ENCODE peak calls at places on chromosomes 5 and 9, in six cellular contexts. One of them, this sample, is unnamed.

GRCh38 chr5:61245486-61245885 is 83.2 kb upstream of the SMIM15 start:
- DNase-seq in ovary: no peak
- DNase-seq in heart left ventricle: no peak
- DNase-seq in astrocyte: peak; percentile 31
- DNase-seq in pancreas: peak; percentile 45
- DNase-seq in IMR-90: peak; percentile 43
- DNase-seq in this sample: peak; percentile 26

GRCh38 chr5:16178745-16179372 is 732 bp downstream of the MARCHF11 start:
- DNase-seq in ovary: peak; percentile 81
- DNase-seq in heart left ventricle: peak; percentile 85
- DNase-seq in astrocyte: peak; percentile 54
- DNase-seq in pancreas: peak; percentile 85
- DNase-seq in IMR-90: peak; percentile 43
- DNase-seq in this sample: peak; percentile 48

GRCh38 chr9:68793605-68794343 is 88.7 kb downstream of the PIP5K1B start:
- DNase-seq in ovary: no peak
- DNase-seq in heart left ventricle: no peak
- DNase-seq in astrocyte: no peak
- DNase-seq in pancreas: no peak
- DNase-seq in IMR-90: no peak
- DNase-seq in this sample: no peak

GRCh38 chr5:149403923-149404745 is 25.0 kb upstream of the IL17B start:
- DNase-seq in ovary: peak; percentile 13
- DNase-seq in heart left ventricle: no peak
- DNase-seq in astrocyte: peak; percentile 90
- DNase-seq in pancreas: no peak
- DNase-seq in IMR-90: peak; percentile 93
- DNase-seq in this sample: peak; percentile 93

GRCh38 chr5:14112998-14113652 is 30.0 kb upstream of the TRIO start:
- DNase-seq in ovary: no peak
- DNase-seq in heart left ventricle: no peak
- DNase-seq in astrocyte: no peak
- DNase-seq in pancreas: no peak
- DNase-seq in IMR-90: no peak
- DNase-seq in this sample: no peak

GRCh38 chr9:38621434-38622082 is 1.2 kb upstream of the ANKRD18A start:
- DNase-seq in ovary: no peak
- DNase-seq in heart left ventricle: peak; percentile 67
- DNase-seq in astrocyte: no peak
- DNase-seq in pancreas: peak; percentile 35
- DNase-seq in IMR-90: no peak
- DNase-seq in this sample: no peak

GRCh38 chr9:16705121-16705604 is 165.3 kb downstream of the BNC2 start:
- DNase-seq in ovary: peak; percentile 84
- DNase-seq in heart left ventricle: peak; percentile 83
- DNase-seq in astrocyte: peak; percentile 99
- DNase-seq in pancreas: peak; percentile 28
- DNase-seq in IMR-90: peak; percentile 97
- DNase-seq in this sample: peak; percentile 84

GRCh38 chr5:39257554-39257953 is 38.2 kb upstream of the FYB1 start:
- DNase-seq in ovary: no peak
- DNase-seq in heart left ventricle: no peak
- DNase-seq in astrocyte: no peak
- DNase-seq in pancreas: no peak
- DNase-seq in IMR-90: no peak
- DNase-seq in this sample: no peak

GRCh38 chr5:101782352-101783087 is 513.6 kb downstream of the SLCO4C1 start:
- DNase-seq in ovary: no peak
- DNase-seq in heart left ventricle: no peak
- DNase-seq in astrocyte: no peak
- DNase-seq in pancreas: no peak
- DNase-seq in IMR-90: no peak
- DNase-seq in this sample: no peak

GRCh38 chr9:72431036-72431435 is 66.0 kb upstream of the ZFAND5 start:
- DNase-seq in ovary: no peak
- DNase-seq in heart left ventricle: no peak
- DNase-seq in astrocyte: peak; percentile 83
- DNase-seq in pancreas: no peak
- DNase-seq in IMR-90: no peak
- DNase-seq in this sample: peak; percentile 12

GRCh38 chr5:124924729-124925128 is 178.3 kb upstream of the ZNF608 start:
- DNase-seq in ovary: no peak
- DNase-seq in heart left ventricle: no peak
- DNase-seq in astrocyte: no peak
- DNase-seq in pancreas: no peak
- DNase-seq in IMR-90: no peak
- DNase-seq in this sample: no peak

GRCh38 chr5:115686692-115687054 is 60.8 kb upstream of the TMED7 start:
- DNase-seq in ovary: no peak
- DNase-seq in heart left ventricle: no peak
- DNase-seq in astrocyte: peak; percentile 73
- DNase-seq in pancreas: no peak
- DNase-seq in IMR-90: peak; percentile 19
- DNase-seq in this sample: no peak

GRCh38 chr5:136729901-136730355 is 364.6 kb upstream of the TRPC7 start:
- DNase-seq in ovary: no peak
- DNase-seq in heart left ventricle: no peak
- DNase-seq in astrocyte: peak; percentile 96
- DNase-seq in pancreas: no peak
- DNase-seq in IMR-90: peak; percentile 72
- DNase-seq in this sample: peak; percentile 96

GRCh38 chr9:109483771-109484442 is 14.2 kb downstream of the PTPN3 start:
- DNase-seq in ovary: no peak
- DNase-seq in heart left ventricle: no peak
- DNase-seq in astrocyte: no peak
- DNase-seq in pancreas: no peak
- DNase-seq in IMR-90: no peak
- DNase-seq in this sample: no peak

GRCh38 chr9:90803860-90804593 is 2.4 kb downstream of the SYK start:
- DNase-seq in ovary: no peak
- DNase-seq in heart left ventricle: no peak
- DNase-seq in astrocyte: no peak
- DNase-seq in pancreas: no peak
- DNase-seq in IMR-90: no peak
- DNase-seq in this sample: no peak

GRCh38 chr5:127392762-127393161 is 102.2 kb downstream of the MEGF10 start:
- DNase-seq in ovary: no peak
- DNase-seq in heart left ventricle: no peak
- DNase-seq in astrocyte: no peak
- DNase-seq in pancreas: no peak
- DNase-seq in IMR-90: no peak
- DNase-seq in this sample: no peak

GRCh38 chr5:14591548-14591947 is 10.0 kb downstream of the OTULINL start:
- DNase-seq in ovary: no peak
- DNase-seq in heart left ventricle: no peak
- DNase-seq in astrocyte: peak; percentile 9
- DNase-seq in pancreas: no peak
- DNase-seq in IMR-90: peak; percentile 15
- DNase-seq in this sample: peak; percentile 49

GRCh38 chr9:24708808-24709207 is 163.1 kb upstream of the IZUMO3 start:
- DNase-seq in ovary: no peak
- DNase-seq in heart left ventricle: no peak
- DNase-seq in astrocyte: no peak
- DNase-seq in pancreas: no peak
- DNase-seq in IMR-90: no peak
- DNase-seq in this sample: no peak

GRCh38 chr5:4938941-4939546 is 201.1 kb upstream of the ADAMTS16 start:
- DNase-seq in ovary: no peak
- DNase-seq in heart left ventricle: no peak
- DNase-seq in astrocyte: no peak
- DNase-seq in pancreas: no peak
- DNase-seq in IMR-90: no peak
- DNase-seq in this sample: no peak

GRCh38 chr9:127519301-127520166 is 68.2 kb downstream of the LRSAM1 start:
- DNase-seq in ovary: no peak
- DNase-seq in heart left ventricle: peak; percentile 68
- DNase-seq in astrocyte: peak; percentile 98
- DNase-seq in pancreas: peak; percentile 38
- DNase-seq in IMR-90: peak; percentile 98
- DNase-seq in this sample: peak; percentile 97

GRCh38 chr5:168931638-168932345 is 352.6 kb upstream of the PANK3 start:
- DNase-seq in ovary: no peak
- DNase-seq in heart left ventricle: no peak
- DNase-seq in astrocyte: peak; percentile 79
- DNase-seq in pancreas: no peak
- DNase-seq in IMR-90: no peak
- DNase-seq in this sample: no peak

DNA sequence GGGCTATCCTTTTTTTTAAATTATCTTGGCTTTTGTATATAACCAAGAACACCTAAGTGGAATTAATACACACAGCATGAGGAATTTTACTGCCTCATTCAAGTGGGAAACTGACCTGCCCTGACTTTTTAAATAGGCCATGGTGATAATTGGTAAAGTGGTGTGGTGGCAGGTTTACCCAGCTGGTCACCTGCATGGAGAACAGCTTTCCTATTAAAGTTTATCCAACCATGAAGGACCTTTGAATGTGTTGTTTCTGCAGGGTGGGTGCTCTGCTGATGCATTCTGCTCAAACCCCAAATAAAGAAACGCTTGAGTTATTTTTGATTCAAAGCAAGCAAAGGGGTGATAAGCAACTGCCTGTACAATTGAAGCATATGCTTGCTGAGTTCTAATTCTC is 261.0 kb upstream of the GRIN3A start:
- DNase-seq in ovary: no peak
- DNase-seq in heart left ventricle: no peak
- DNase-seq in astrocyte: no peak
- DNase-seq in pancreas: no peak
- DNase-seq in IMR-90: no peak
- DNase-seq in this sample: no peak
- TF ChIP-seq CTCF in ovary: no peak
- TF ChIP-seq CTCF in heart left ventricle: no peak
- TF ChIP-seq CTCF in astrocyte: no peak
- TF ChIP-seq CTCF in pancreas: no peak
- TF ChIP-seq CTCF in IMR-90: no peak
- TF ChIP-seq CTCF in this sample: no peak

GRCh38 chr9:129962889-129963703 is 79.9 kb downstream of the FNBP1 start:
- DNase-seq in ovary: no peak
- DNase-seq in heart left ventricle: no peak
- DNase-seq in astrocyte: peak; percentile 36
- DNase-seq in pancreas: no peak
- DNase-seq in IMR-90: peak; percentile 49
- DNase-seq in this sample: peak; percentile 76
- H3K4me3 ChIP-seq in ovary: peak overlapping the region; percentile 32
- H3K4me3 ChIP-seq in heart left ventricle: peak overlapping the region; percentile 52
- H3K4me3 ChIP-seq in astrocyte: peak overlapping the region; percentile 46
- H3K4me3 ChIP-seq in pancreas: peak overlapping the region; percentile 28
- H3K4me3 ChIP-seq in IMR-90: peak overlapping the region; percentile 52
- H3K4me3 ChIP-seq in this sample: peak overlapping the region; percentile 56

GRCh38 chr5:172772112-172772906 is 1.3 kb upstream of the DUSP1 start:
- DNase-seq in ovary: peak; percentile 86
- DNase-seq in heart left ventricle: peak; percentile 95
- DNase-seq in astrocyte: peak; percentile 94
- DNase-seq in pancreas: peak; percentile 88
- DNase-seq in IMR-90: peak; percentile 95
- DNase-seq in this sample: peak; percentile 98

GRCh38 chr5:172769598-172770373 is 1.2 kb downstream of the DUSP1 start:
- DNase-seq in ovary: peak; percentile 73
- DNase-seq in heart left ventricle: peak; percentile 69
- DNase-seq in astrocyte: no peak
- DNase-seq in pancreas: no peak
- DNase-seq in IMR-90: peak; percentile 51
- DNase-seq in this sample: peak; percentile 43

GRCh38 chr5:172771439-172772111 is 580 bp upstream of the DUSP1 start:
- DNase-seq in ovary: no peak
- DNase-seq in heart left ventricle: no peak
- DNase-seq in astrocyte: no peak
- DNase-seq in pancreas: no peak
- DNase-seq in IMR-90: no peak
- DNase-seq in this sample: no peak

GRCh38 chr5:172770374-172770674 is 671 bp downstream of the DUSP1 start:
- DNase-seq in ovary: no peak
- DNase-seq in heart left ventricle: no peak
- DNase-seq in astrocyte: no peak
- DNase-seq in pancreas: no peak
- DNase-seq in IMR-90: no peak
- DNase-seq in this sample: no peak

GRCh38 chr5:172770675-172771438 is at the start of gene DUSP1:
- DNase-seq in ovary: peak; percentile 100
- DNase-seq in heart left ventricle: peak; percentile 100
- DNase-seq in astrocyte: peak; percentile 89
- DNase-seq in pancreas: peak; percentile 99
- DNase-seq in IMR-90: peak; percentile 98
- DNase-seq in this sample: peak; percentile 99
- TF ChIP-seq CTCF in ovary: peak; percentile 63
- TF ChIP-seq CTCF in heart left ventricle: peak; percentile 49
- TF ChIP-seq CTCF in astrocyte: no peak
- TF ChIP-seq CTCF in pancreas: peak; percentile 17
- TF ChIP-seq CTCF in IMR-90: no peak
- TF ChIP-seq CTCF in this sample: peak; percentile 39

GRCh38 chr9:125372441-125373226 is 111.0 kb downstream of the GAPVD1 start:
- DNase-seq in ovary: no peak
- DNase-seq in heart left ventricle: no peak
- DNase-seq in astrocyte: no peak
- DNase-seq in pancreas: no peak
- DNase-seq in IMR-90: no peak
- DNase-seq in this sample: no peak

GRCh38 chr9:125376261-125377226 is 114.9 kb downstream of the GAPVD1 start:
- DNase-seq in ovary: no peak
- DNase-seq in heart left ventricle: no peak
- DNase-seq in astrocyte: no peak
- DNase-seq in pancreas: peak; percentile 34
- DNase-seq in IMR-90: no peak
- DNase-seq in this sample: no peak

GRCh38 chr9:125375820-125376219 is 114.2 kb downstream of the GAPVD1 start:
- DNase-seq in ovary: no peak
- DNase-seq in heart left ventricle: no peak
- DNase-seq in astrocyte: no peak
- DNase-seq in pancreas: no peak
- DNase-seq in IMR-90: no peak
- DNase-seq in this sample: no peak

GRCh38 chr9:125377584-125378250 is 116.1 kb downstream of the GAPVD1 start:
- DNase-seq in ovary: no peak
- DNase-seq in heart left ventricle: no peak
- DNase-seq in astrocyte: no peak
- DNase-seq in pancreas: no peak
- DNase-seq in IMR-90: no peak
- DNase-seq in this sample: no peak

GRCh38 chr9:125374443-125375309 is 113.0 kb downstream of the GAPVD1 start:
- DNase-seq in ovary: peak; percentile 70
- DNase-seq in heart left ventricle: peak; percentile 76
- DNase-seq in astrocyte: peak; percentile 51
- DNase-seq in pancreas: peak; percentile 57
- DNase-seq in IMR-90: peak; percentile 73
- DNase-seq in this sample: peak; percentile 71
- H3K4me3 ChIP-seq in ovary: no peak overlapping the region
- H3K4me3 ChIP-seq in heart left ventricle: peak overlapping the region; percentile 29
- H3K4me3 ChIP-seq in astrocyte: peak overlapping the region; percentile 31
- H3K4me3 ChIP-seq in pancreas: peak overlapping the region; percentile 33
- H3K4me3 ChIP-seq in IMR-90: peak overlapping the region; percentile 24
- H3K4me3 ChIP-seq in this sample: peak overlapping the region; percentile 48

GRCh38 chr9:25964239-25964638 is 286.0 kb upstream of the TUSC1 start:
- DNase-seq in ovary: no peak
- DNase-seq in heart left ventricle: no peak
- DNase-seq in astrocyte: peak; percentile 40
- DNase-seq in pancreas: peak; percentile 17
- DNase-seq in IMR-90: peak; percentile 82
- DNase-seq in this sample: peak; percentile 49
- TF ChIP-seq CTCF in ovary: no peak
- TF ChIP-seq CTCF in heart left ventricle: peak; percentile 20
- TF ChIP-seq CTCF in astrocyte: peak; percentile 70
- TF ChIP-seq CTCF in pancreas: peak; percentile 16
- TF ChIP-seq CTCF in IMR-90: peak; percentile 82
- TF ChIP-seq CTCF in this sample: peak; percentile 44

GRCh38 chr5:151208481-151208914 is 15.4 kb downstream of the CCDC69 start:
- DNase-seq in ovary: no peak
- DNase-seq in heart left ventricle: no peak
- DNase-seq in astrocyte: no peak
- DNase-seq in pancreas: no peak
- DNase-seq in IMR-90: no peak
- DNase-seq in this sample: no peak
- H3K4me3 ChIP-seq in ovary: no peak overlapping the region
- H3K4me3 ChIP-seq in heart left ventricle: no peak overlapping the region
- H3K4me3 ChIP-seq in astrocyte: no peak overlapping the region
- H3K4me3 ChIP-seq in pancreas: no peak overlapping the region
- H3K4me3 ChIP-seq in IMR-90: no peak overlapping the region
- H3K4me3 ChIP-seq in this sample: no peak overlapping the region